ENCODE peak calls at places on chromosomes 3 and 15, in eight cellular contexts. O is foreskin keratinocyte, J is HAP-1, P is fibroblast of lung, C is tibial artery, L is Peyer's patch, M is neuronal stem cell, E is ovary. S is an unnamed sample.

GRCh38 chr3:160755776-160756304 is at the start of gene PPM1L:
- DNase-seq in O (peak; percentile 20), J (peak; percentile 28), P (peak; percentile 31), C (peak; percentile 77), L (peak; percentile 80), M (peak; percentile 70), E (peak; percentile 31), S (peak; percentile 25)

GRCh38 chr3:155065537-155065936 is 14.6 kb upstream of the MME start:
- DNase-seq in O (peak; percentile 81), J (no peak), P (peak; percentile 71), C (no peak), L (no peak), M (no peak), E (no peak), S (peak; percentile 66)

GRCh38 chr15:84973492-84974460 is 7.9 kb upstream of the PDE8A start:
- DNase-seq in O (no peak), J (no peak), P (no peak), C (no peak), L (no peak), M (no peak), E (no peak), S (peak; percentile 84)

GRCh38 chr3:129371041-129371826 is 57.2 kb downstream of the EFCAB12 start:
- DNase-seq in O (no peak), J (no peak), P (no peak), C (no peak), L (no peak), M (no peak), E (no peak), S (no peak)

GRCh38 chr3:15630646-15631350 is 29.3 kb downstream of the BTD start:
- DNase-seq in O (no peak), J (peak; percentile 31), P (peak; percentile 73), C (no peak), L (no peak), M (no peak), E (no peak), S (peak; percentile 78)

GRCh38 chr3:129608087-129608935 is 1.8 kb upstream of the PLXND1 start:
- DNase-seq in O (no peak), J (no peak), P (peak; percentile 66), C (no peak), L (no peak), M (no peak), E (no peak), S (no peak)

GRCh38 chr3:67654099-67654831 is at the start of gene SUCLG2:
- DNase-seq in O (peak; percentile 42), J (peak; percentile 70), P (peak; percentile 85), C (peak; percentile 95), L (peak; percentile 93), M (peak; percentile 72), E (peak; percentile 88), S (peak; percentile 70)

GRCh38 chr3:14721126-14721864 is 46.4 kb downstream of the C3orf20 start:
- DNase-seq in O (no peak), J (no peak), P (no peak), C (no peak), L (no peak), M (no peak), E (no peak), S (no peak)

GRCh38 chr3:154780263-154780662 is 299.9 kb upstream of the MME start:
- DNase-seq in O (no peak), J (no peak), P (no peak), C (no peak), L (no peak), M (no peak), E (no peak), S (no peak)

GRCh38 chr3:127196002-127196401 is 3.1 kb downstream of the PRR23E start:
- DNase-seq in O (no peak), J (no peak), P (no peak), C (no peak), L (no peak), M (no peak), E (no peak), S (no peak)

GRCh38 chr3:174862101-174862500 is 3.0 kb downstream of the NAALADL2 start:
- DNase-seq in O (peak; percentile 40), J (peak; percentile 24), P (no peak), C (no peak), L (no peak), M (no peak), E (no peak), S (no peak)

GRCh38 chr3:35867782-35868181 is 228.5 kb downstream of the ARPP21 start:
- DNase-seq in O (no peak), J (no peak), P (no peak), C (no peak), L (no peak), M (no peak), E (no peak), S (no peak)

GRCh38 chr3:153670577-153670976 is 450.6 kb upstream of the ARHGEF26 start:
- DNase-seq in O (no peak), J (no peak), P (no peak), C (no peak), L (no peak), M (no peak), E (no peak), S (no peak)

DNA sequence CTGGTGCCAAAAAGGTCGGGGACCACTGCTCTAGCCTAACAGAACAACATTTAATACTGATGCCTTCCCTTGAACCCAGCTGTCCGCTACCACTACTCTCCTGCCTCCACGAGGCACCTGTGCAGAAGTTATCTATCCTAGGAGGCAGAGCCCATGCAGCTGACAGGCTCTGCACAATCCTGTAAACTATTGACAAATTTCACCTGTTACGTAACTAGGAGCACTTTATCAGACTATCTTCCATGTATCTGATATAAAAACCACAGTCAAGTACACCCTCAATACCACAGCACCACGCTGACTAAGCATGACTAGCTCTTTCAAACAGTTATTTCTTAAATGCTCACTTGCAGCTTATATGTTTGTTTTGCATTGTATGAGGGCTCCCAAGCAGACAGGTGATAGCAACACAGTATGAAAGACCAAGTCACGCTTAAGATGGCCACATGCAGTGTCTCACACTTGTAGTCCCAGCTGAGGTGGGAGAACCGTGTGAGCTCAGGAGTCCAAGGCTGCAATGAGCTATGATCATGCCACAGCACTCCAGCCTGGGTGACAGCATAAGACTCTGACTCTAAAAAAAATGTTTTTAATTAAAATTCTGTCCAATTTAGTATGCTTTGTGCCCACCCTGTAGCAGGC is 4.5 kb upstream of the IL17RC start:
- DNase-seq in O (peak; percentile 66), J (no peak), P (peak; percentile 56), C (no peak), L (no peak), M (no peak), E (no peak), S (peak; percentile 84)
- H3K4me1 ChIP-seq in O (peaks cover 8% of the 10 kb centered on the region), J (peaks cover 27% of the 10 kb centered on the region), P (peaks cover 13% of the 10 kb centered on the region), C (peaks cover 26% of the 10 kb centered on the region), L (peaks cover 16% of the 10 kb centered on the region), M (peaks cover 17% of the 10 kb centered on the region), E (peaks cover 11% of the 10 kb centered on the region), S (peaks cover 24% of the 10 kb centered on the region)

GRCh38 chr15:67013696-67014095 is 51.7 kb upstream of the SMAD3 start:
- DNase-seq in O (peak; percentile 70), J (no peak), P (peak; percentile 77), C (no peak), L (no peak), M (peak; percentile 38), E (no peak), S (peak; percentile 90)

GRCh38 chr15:67009576-67010569 is 55.5 kb upstream of the SMAD3 start:
- DNase-seq in O (no peak), J (no peak), P (no peak), C (no peak), L (no peak), M (no peak), E (no peak), S (no peak)

GRCh38 chr15:67006089-67007065 is 59.0 kb upstream of the SMAD3 start:
- DNase-seq in O (no peak), J (no peak), P (no peak), C (no peak), L (no peak), M (no peak), E (no peak), S (no peak)

GRCh38 chr15:67011620-67012005 is 53.8 kb upstream of the SMAD3 start:
- DNase-seq in O (no peak), J (no peak), P (no peak), C (no peak), L (no peak), M (no peak), E (no peak), S (no peak)

DNA sequence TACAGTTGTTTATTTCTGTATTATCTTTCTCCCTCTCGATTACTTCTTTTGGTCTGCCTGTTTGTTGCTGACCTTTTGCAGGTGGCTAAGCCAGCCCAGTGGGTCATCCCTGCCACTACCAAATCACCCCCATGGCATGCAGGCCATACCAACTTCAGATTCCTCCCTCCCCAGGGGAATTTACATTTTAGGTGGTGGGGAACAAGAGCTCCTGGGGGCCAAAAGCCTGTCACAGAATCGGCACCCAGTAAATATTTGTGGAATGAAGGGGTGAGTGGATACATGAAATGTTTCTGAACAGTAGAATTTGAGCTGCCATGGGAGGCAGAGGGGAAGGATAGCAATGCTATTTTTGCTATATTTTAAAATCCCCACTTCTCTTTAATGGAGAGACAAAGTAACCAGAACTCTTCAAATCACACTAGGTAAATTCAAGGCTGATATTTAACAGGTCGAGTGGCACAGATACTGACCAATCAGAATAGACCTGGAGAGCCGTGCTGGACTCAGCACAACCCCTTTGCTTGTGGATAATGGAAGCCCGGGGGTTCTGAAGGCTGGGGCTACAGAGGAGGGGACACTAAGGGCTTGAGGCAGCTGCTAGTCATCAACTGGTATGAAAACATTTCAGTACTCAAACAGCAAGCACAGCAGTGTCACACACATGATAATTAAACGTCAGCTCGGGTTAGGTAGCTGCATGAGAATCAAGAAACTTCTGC is 54.3 kb upstream of the SMAD3 start:
- DNase-seq in O (no peak), J (no peak), P (peak; percentile 36), C (no peak), L (no peak), M (no peak), E (no peak), S (peak; percentile 25)
- H3K4me1 ChIP-seq in O (peaks cover 11% of the 10 kb centered on the region), J (no peaks in the 10 kb centered on the region), P (no peaks in the 10 kb centered on the region), C (no peaks in the 10 kb centered on the region), L (no peaks in the 10 kb centered on the region), M (peaks cover 7% of the 10 kb centered on the region), E (no peaks in the 10 kb centered on the region), S (peaks cover 15% of the 10 kb centered on the region)

GRCh38 chr3:149534671-149535394 is 60.3 kb downstream of the TM4SF4 start:
- DNase-seq in O (no peak), J (no peak), P (peak; percentile 55), C (no peak), L (no peak), M (no peak), E (no peak), S (peak; percentile 89)
- H3K4me1 ChIP-seq in O (peaks cover 9% of the 10 kb centered on the region), J (peaks cover 17% of the 10 kb centered on the region), P (peaks cover 21% of the 10 kb centered on the region), C (peaks cover 60% of the 10 kb centered on the region), L (no peaks in the 10 kb centered on the region), M (peaks cover 15% of the 10 kb centered on the region), E (peaks cover 32% of the 10 kb centered on the region), S (peaks cover 49% of the 10 kb centered on the region)

GRCh38 chr15:59174161-59174845 is 32.3 kb upstream of the LDHAL6B start:
- DNase-seq in O (no peak), J (no peak), P (no peak), C (no peak), L (no peak), M (no peak), E (no peak), S (no peak)

GRCh38 chr15:59170998-59171397 is 35.6 kb upstream of the LDHAL6B start:
- DNase-seq in O (no peak), J (no peak), P (no peak), C (no peak), L (no peak), M (no peak), E (no peak), S (no peak)

GRCh38 chr15:59170295-59170881 is 36.3 kb upstream of the LDHAL6B start:
- DNase-seq in O (peak; percentile 46), J (no peak), P (no peak), C (peak; percentile 90), L (no peak), M (no peak), E (no peak), S (peak; percentile 63)

GRCh38 chr15:59173194-59173593 is 33.4 kb upstream of the LDHAL6B start:
- DNase-seq in O (no peak), J (no peak), P (no peak), C (no peak), L (no peak), M (no peak), E (no peak), S (no peak)

GRCh38 chr15:59172289-59172901 is 34.2 kb upstream of the LDHAL6B start:
- DNase-seq in O (no peak), J (no peak), P (no peak), C (no peak), L (no peak), M (no peak), E (no peak), S (no peak)
- H3K4me1 ChIP-seq in O (peaks cover 37% of the 10 kb centered on the region), J (peaks cover 10% of the 10 kb centered on the region), P (peaks cover 30% of the 10 kb centered on the region), C (peaks cover 29% of the 10 kb centered on the region), L (peaks cover 5% of the 10 kb centered on the region), M (peaks cover 4% of the 10 kb centered on the region), E (peaks cover 1% of the 10 kb centered on the region), S (peaks cover 50% of the 10 kb centered on the region)